ENCODE peak calls at places on chromosomes 12 and 14, in eight cellular contexts. One of them, this sample, is unnamed.

GRCh38 chr14:104799657-104800599 is 973 bp upstream of the ZBTB42 start:
- DNase-seq in A673: peak
- DNase-seq in uterus: peak
- DNase-seq in fibroblast of pulmonary artery: peak
- DNase-seq in HFFc6: no peak
- DNase-seq in HFF-Myc: no peak
- DNase-seq in MCF 10A: peak
- DNase-seq in foreskin fibroblast: peak
- DNase-seq in this sample: peak

GRCh38 chr14:54220122-54220691 is 176.6 kb upstream of the CDKN3 start:
- DNase-seq in A673: no peak
- DNase-seq in uterus: no peak
- DNase-seq in fibroblast of pulmonary artery: no peak
- DNase-seq in HFFc6: no peak
- DNase-seq in HFF-Myc: no peak
- DNase-seq in MCF 10A: no peak
- DNase-seq in foreskin fibroblast: peak
- DNase-seq in this sample: no peak

GRCh38 chr14:69501362-69501964 is 16.9 kb downstream of the PLEKHD1 start:
- DNase-seq in A673: peak
- DNase-seq in uterus: no peak
- DNase-seq in fibroblast of pulmonary artery: peak
- DNase-seq in HFFc6: no peak
- DNase-seq in HFF-Myc: no peak
- DNase-seq in MCF 10A: no peak
- DNase-seq in foreskin fibroblast: peak
- DNase-seq in this sample: peak

GRCh38 chr12:75908961-75909699 is 122.4 kb downstream of the PHLDA1 start:
- DNase-seq in A673: peak
- DNase-seq in uterus: peak
- DNase-seq in fibroblast of pulmonary artery: peak
- DNase-seq in HFFc6: peak
- DNase-seq in HFF-Myc: peak
- DNase-seq in MCF 10A: peak
- DNase-seq in foreskin fibroblast: peak
- DNase-seq in this sample: peak

GRCh38 chr12:111446631-111447570 is 41.2 kb downstream of the SH2B3 start:
- DNase-seq in A673: peak
- DNase-seq in uterus: peak
- DNase-seq in fibroblast of pulmonary artery: no peak
- DNase-seq in HFFc6: no peak
- DNase-seq in HFF-Myc: no peak
- DNase-seq in MCF 10A: no peak
- DNase-seq in foreskin fibroblast: peak
- DNase-seq in this sample: no peak

GRCh38 chr12:122865268-122866231 is 30.3 kb downstream of the HIP1R start:
- DNase-seq in A673: no peak
- DNase-seq in uterus: no peak
- DNase-seq in fibroblast of pulmonary artery: peak
- DNase-seq in HFFc6: no peak
- DNase-seq in HFF-Myc: no peak
- DNase-seq in MCF 10A: no peak
- DNase-seq in foreskin fibroblast: peak
- DNase-seq in this sample: no peak

GRCh38 chr12:32390572-32391219 is 8.7 kb upstream of the FGD4 start:
- DNase-seq in A673: no peak
- DNase-seq in uterus: no peak
- DNase-seq in fibroblast of pulmonary artery: peak
- DNase-seq in HFFc6: no peak
- DNase-seq in HFF-Myc: no peak
- DNase-seq in MCF 10A: no peak
- DNase-seq in foreskin fibroblast: peak
- DNase-seq in this sample: no peak

GRCh38 chr12:45458854-45459807 is 243.2 kb downstream of the ANO6 start:
- DNase-seq in A673: peak
- DNase-seq in uterus: no peak
- DNase-seq in fibroblast of pulmonary artery: peak
- DNase-seq in HFFc6: no peak
- DNase-seq in HFF-Myc: no peak
- DNase-seq in MCF 10A: peak
- DNase-seq in foreskin fibroblast: no peak
- DNase-seq in this sample: no peak

GRCh38 chr12:15629108-15629507 is 160.1 kb downstream of the EPS8 start:
- DNase-seq in A673: peak
- DNase-seq in uterus: peak
- DNase-seq in fibroblast of pulmonary artery: peak
- DNase-seq in HFFc6: peak
- DNase-seq in HFF-Myc: peak
- DNase-seq in MCF 10A: peak
- DNase-seq in foreskin fibroblast: peak
- DNase-seq in this sample: no peak

GRCh38 chr14:92386637-92387036 is 63.7 kb downstream of the SLC24A4 start:
- DNase-seq in A673: no peak
- DNase-seq in uterus: no peak
- DNase-seq in fibroblast of pulmonary artery: no peak
- DNase-seq in HFFc6: no peak
- DNase-seq in HFF-Myc: no peak
- DNase-seq in MCF 10A: peak
- DNase-seq in foreskin fibroblast: no peak
- DNase-seq in this sample: no peak
- TF ChIP-seq CTCF in A673: no peak
- TF ChIP-seq CTCF in uterus: no peak
- TF ChIP-seq CTCF in fibroblast of pulmonary artery: no peak
- TF ChIP-seq CTCF in HFFc6: no peak
- TF ChIP-seq CTCF in HFF-Myc: no peak
- TF ChIP-seq CTCF in MCF 10A: no peak
- TF ChIP-seq CTCF in foreskin fibroblast: no peak
- TF ChIP-seq CTCF in this sample: no peak

DNA sequence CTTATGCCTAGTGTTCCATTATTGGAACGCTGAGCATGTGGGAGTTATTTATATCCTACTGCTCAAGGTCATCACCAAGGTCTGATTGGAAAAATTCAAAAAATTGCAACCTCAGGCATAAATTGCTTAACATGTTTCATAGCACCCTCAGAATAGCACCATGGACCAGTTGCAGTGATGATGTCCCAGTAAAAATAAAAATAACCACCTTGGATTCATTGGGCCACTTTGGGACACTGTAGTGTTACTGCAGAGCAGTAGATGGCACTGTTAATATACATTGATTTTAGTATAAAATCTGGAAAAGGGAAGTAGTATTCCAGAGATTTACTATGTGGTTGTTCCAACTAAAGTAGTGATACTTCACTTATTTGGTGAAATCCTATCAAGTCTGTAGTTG is 31.0 kb upstream of the PTCSC3 start:
- DNase-seq in A673: peak
- DNase-seq in uterus: no peak
- DNase-seq in fibroblast of pulmonary artery: peak
- DNase-seq in HFFc6: no peak
- DNase-seq in HFF-Myc: no peak
- DNase-seq in MCF 10A: peak
- DNase-seq in foreskin fibroblast: no peak
- DNase-seq in this sample: no peak
- TF ChIP-seq CTCF in A673: peak
- TF ChIP-seq CTCF in uterus: no peak
- TF ChIP-seq CTCF in fibroblast of pulmonary artery: peak
- TF ChIP-seq CTCF in HFFc6: peak
- TF ChIP-seq CTCF in HFF-Myc: peak
- TF ChIP-seq CTCF in MCF 10A: peak
- TF ChIP-seq CTCF in foreskin fibroblast: peak
- TF ChIP-seq CTCF in this sample: peak

DNA sequence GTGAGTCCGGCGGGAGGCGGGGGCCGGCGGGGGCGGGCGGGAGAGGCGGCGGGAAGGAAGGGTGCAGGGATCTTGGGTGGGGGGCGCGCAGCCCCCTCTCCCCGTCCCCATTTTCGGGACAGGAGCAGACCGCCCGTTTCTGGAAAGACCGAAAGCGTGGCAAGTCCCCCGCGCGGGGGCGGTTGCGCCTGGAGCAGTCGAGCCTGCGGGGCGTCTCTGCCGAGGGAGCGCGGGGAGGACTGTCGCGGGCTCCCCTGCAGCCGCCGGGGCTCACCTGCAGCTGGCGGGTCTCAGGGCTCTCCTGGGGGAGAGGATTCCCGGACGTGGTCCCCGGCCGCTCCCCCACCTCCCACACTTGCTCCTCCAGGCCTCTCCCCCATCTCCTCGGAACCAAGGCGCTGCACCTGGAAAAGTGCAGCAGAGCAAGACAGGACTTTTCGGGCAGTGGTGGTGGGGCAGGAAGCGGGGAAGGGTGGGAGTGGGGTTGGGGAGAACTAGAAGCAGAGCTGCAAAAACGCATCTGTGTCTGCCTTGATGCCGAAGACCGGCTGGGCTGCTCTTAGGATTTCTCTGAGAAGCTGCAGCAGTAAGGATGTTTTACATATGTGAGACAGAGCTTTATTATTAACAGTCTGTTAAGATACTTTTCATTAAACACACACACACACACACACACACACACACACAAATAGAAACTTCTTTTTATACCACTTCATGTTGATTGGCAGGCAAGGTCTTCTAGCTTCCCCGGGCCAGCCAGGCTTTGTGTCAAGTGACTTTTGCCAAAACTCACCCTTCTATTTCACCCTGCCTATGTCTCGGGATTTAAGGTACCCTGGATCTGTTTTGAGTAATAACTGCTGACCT is 680 bp downstream of the C12orf75 start:
- DNase-seq in A673: peak
- DNase-seq in uterus: no peak
- DNase-seq in fibroblast of pulmonary artery: no peak
- DNase-seq in HFFc6: peak
- DNase-seq in HFF-Myc: no peak
- DNase-seq in MCF 10A: peak
- DNase-seq in foreskin fibroblast: peak
- DNase-seq in this sample: no peak
- TF ChIP-seq CTCF in A673: no peak
- TF ChIP-seq CTCF in uterus: no peak
- TF ChIP-seq CTCF in fibroblast of pulmonary artery: no peak
- TF ChIP-seq CTCF in HFFc6: no peak
- TF ChIP-seq CTCF in HFF-Myc: no peak
- TF ChIP-seq CTCF in MCF 10A: no peak
- TF ChIP-seq CTCF in foreskin fibroblast: no peak
- TF ChIP-seq CTCF in this sample: peak

DNA sequence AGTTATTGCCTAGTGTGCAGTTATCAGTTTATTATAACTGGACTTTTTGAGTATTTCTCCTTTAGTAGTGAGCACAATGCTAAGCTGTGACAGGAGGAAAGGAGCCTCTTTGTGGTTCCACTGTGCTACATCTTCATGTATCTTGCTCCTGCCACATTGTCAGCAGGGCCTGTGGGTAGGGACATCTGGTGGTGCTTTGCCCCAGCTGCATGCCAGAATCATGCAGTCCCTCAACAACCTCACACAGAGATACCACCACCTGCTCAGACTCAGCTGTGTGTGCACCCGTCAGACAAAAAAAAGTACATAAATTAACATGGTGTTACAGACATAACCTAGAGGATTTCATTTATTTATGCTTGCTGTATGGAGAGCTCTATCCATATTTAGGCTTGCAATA is 51.1 kb downstream of the MIS18BP1 start:
- DNase-seq in A673: peak
- DNase-seq in uterus: no peak
- DNase-seq in fibroblast of pulmonary artery: peak
- DNase-seq in HFFc6: peak
- DNase-seq in HFF-Myc: no peak
- DNase-seq in MCF 10A: peak
- DNase-seq in foreskin fibroblast: peak
- DNase-seq in this sample: no peak
- TF ChIP-seq CTCF in A673: peak
- TF ChIP-seq CTCF in uterus: no peak
- TF ChIP-seq CTCF in fibroblast of pulmonary artery: peak
- TF ChIP-seq CTCF in HFFc6: peak
- TF ChIP-seq CTCF in HFF-Myc: peak
- TF ChIP-seq CTCF in MCF 10A: no peak
- TF ChIP-seq CTCF in foreskin fibroblast: no peak
- TF ChIP-seq CTCF in this sample: peak

DNA sequence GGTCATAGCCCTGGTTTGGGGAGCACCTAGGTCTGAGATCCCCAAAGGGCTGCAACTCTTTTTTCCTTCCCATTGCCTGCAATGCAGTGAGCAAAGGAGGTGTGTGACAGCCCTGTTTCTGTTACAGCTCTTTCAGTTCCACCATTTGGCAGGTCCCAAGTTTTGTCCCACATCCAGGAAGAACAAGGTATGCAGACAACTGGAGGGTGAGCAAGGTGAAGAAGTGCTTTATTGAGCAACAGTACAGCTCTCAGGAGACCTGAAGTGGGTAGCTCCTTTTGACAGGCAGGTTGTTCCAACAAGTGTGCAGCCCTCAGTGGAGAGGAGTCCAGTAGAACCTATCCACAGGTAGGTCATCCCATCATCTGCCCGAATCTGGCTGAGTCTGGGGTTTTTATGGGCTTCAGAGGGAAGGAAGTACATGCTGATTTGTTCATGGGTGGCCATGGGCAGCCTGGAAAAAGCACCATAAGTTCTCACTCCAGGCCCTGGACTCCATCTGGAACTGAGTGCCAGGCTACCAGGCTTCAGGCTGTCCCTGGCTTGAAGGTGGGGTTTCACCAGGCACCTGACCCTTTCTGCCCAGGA is 62.8 kb upstream of the NAV3 start:
- DNase-seq in A673: no peak
- DNase-seq in uterus: no peak
- DNase-seq in fibroblast of pulmonary artery: no peak
- DNase-seq in HFFc6: no peak
- DNase-seq in HFF-Myc: no peak
- DNase-seq in MCF 10A: no peak
- DNase-seq in foreskin fibroblast: no peak
- DNase-seq in this sample: no peak
- TF ChIP-seq CTCF in A673: no peak
- TF ChIP-seq CTCF in uterus: no peak
- TF ChIP-seq CTCF in fibroblast of pulmonary artery: no peak
- TF ChIP-seq CTCF in HFFc6: no peak
- TF ChIP-seq CTCF in HFF-Myc: no peak
- TF ChIP-seq CTCF in MCF 10A: no peak
- TF ChIP-seq CTCF in foreskin fibroblast: no peak
- TF ChIP-seq CTCF in this sample: no peak

DNA sequence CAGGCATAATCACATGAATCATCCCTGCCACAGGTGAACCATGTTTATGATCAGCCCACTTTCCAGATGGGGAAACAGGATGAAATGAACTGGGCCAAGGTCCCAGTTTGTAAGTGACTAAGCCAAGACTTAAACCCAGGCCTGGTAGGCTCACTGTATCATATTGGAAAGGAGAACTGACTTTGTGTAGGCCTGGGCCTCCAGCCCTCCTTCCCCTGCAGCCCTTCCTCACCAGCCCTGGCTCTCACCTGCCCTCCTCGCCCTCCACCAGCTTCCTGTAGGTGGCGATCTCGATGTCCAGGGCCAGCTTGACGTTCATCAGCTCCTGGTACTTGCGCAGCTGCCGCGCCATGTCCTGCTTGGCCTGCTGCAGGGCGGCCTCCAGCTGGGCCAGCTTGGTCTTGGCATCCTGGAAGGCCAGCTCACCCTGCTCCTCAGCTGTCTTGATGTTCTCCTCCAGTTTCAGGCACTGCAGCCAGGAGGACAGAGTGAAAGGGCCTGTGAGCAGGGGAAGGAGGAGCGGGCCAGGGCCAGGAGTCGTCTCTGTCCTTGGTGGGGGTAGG is 19.8 kb downstream of the KRT80 start:
- DNase-seq in A673: no peak
- DNase-seq in uterus: no peak
- DNase-seq in fibroblast of pulmonary artery: no peak
- DNase-seq in HFFc6: peak
- DNase-seq in HFF-Myc: no peak
- DNase-seq in MCF 10A: peak
- DNase-seq in foreskin fibroblast: peak
- DNase-seq in this sample: no peak
- TF ChIP-seq CTCF in A673: peak
- TF ChIP-seq CTCF in uterus: peak
- TF ChIP-seq CTCF in fibroblast of pulmonary artery: peak
- TF ChIP-seq CTCF in HFFc6: peak
- TF ChIP-seq CTCF in HFF-Myc: peak
- TF ChIP-seq CTCF in MCF 10A: peak
- TF ChIP-seq CTCF in foreskin fibroblast: peak
- TF ChIP-seq CTCF in this sample: peak

This sample was measured in AG09319.